ENCODE peak calls at places on chromosomes 16 and 17, in five cellular contexts. V, Y, U, F and H are unnamed samples.
A peak's percentile ranks its signal among the peaks of the same experiment; 100 is the strongest.

GRCh38 chr17:74119960-74120359 is 83.5 kb upstream of the RPL38 start:
- DNase-seq in U (no peak), V (no peak), Y (no peak), F (no peak), H (no peak)

GRCh38 chr17:81703747-81704654 is 834 bp downstream of the MRPL12 start:
- DNase-seq in U (no peak), F (no peak), V (no peak), Y (no peak), H (no peak)

GRCh38 chr16:86979984-86980553 is 337.1 kb downstream of the C16orf95 start:
- DNase-seq in U (no peak), F (no peak), V (no peak), Y (no peak), H (no peak)

GRCh38 chr16:13909872-13910303 is 10.1 kb upstream of the ERCC4 start:
- DNase-seq in Y (peak; percentile 15), U (peak; percentile 53), F (no peak), V (peak; percentile 47), H (no peak)

GRCh38 chr16:88782454-88783390 is 2.3 kb downstream of the PIEZO1 start:
- DNase-seq in F (peak; percentile 61), U (no peak), V (no peak), Y (no peak), H (no peak)

GRCh38 chr16:278863-279366 is 1.5 kb upstream of the ARHGDIG start:
- DNase-seq in Y (no peak), F (no peak), U (no peak), V (no peak), H (peak; percentile 3)

GRCh38 chr17:72467841-72468653 is 347.2 kb downstream of the SOX9 start:
- DNase-seq in F (no peak), V (no peak), U (no peak), Y (no peak), H (no peak)

GRCh38 chr17:80732268-80732667 is 187.6 kb downstream of the RPTOR start:
- DNase-seq in Y (no peak), U (peak; percentile 44), F (no peak), V (no peak), H (no peak)